ENCODE peak calls at places on chromosome 17, in four cellular contexts. I, N, G and B are unnamed samples.
A peak's percentile ranks its signal among the peaks of the same experiment; 100 is the strongest.

GRCh38 chr17:9924735-9925191 is 19.7 kb upstream of the RCVRN start:
- DNase-seq in I (peak; percentile 66), N (peak; percentile 43), G (peak; percentile 48), B (no peak)

GRCh38 chr17:78774956-78775571 is 7.0 kb downstream of the CYTH1 start:
- DNase-seq in I (no peak), N (no peak), G (no peak), B (no peak)

GRCh38 chr17:47953945-47954344 is 3.7 kb downstream of the PRR15L start:
- DNase-seq in I (no peak), N (no peak), G (no peak), B (no peak)

GRCh38 chr17:17994271-17994670 is 21.6 kb downstream of the DRC3 start:
- DNase-seq in I (peak; percentile 56), N (no peak), G (no peak), B (peak; percentile 81)

GRCh38 chr17:49193513-49194296 is 16.7 kb downstream of the GNGT2 start:
- DNase-seq in I (no peak), N (peak; percentile 64), G (peak; percentile 98), B (peak; percentile 49)

GRCh38 chr17:51142597-51142996 is 10.8 kb upstream of the NME1 start:
- DNase-seq in I (no peak), N (no peak), G (no peak), B (no peak)

GRCh38 chr17:71516149-71516548 is 604.7 kb upstream of the SOX9 start:
- DNase-seq in I (no peak), G (no peak), N (no peak), B (no peak)

GRCh38 chr17:66533572-66533971 is 231.2 kb downstream of the PRKCA start:
- DNase-seq in N (no peak), I (no peak), G (no peak), B (peak; percentile 50)

GRCh38 chr17:79625706-79626105 is 14.9 kb upstream of the RBFOX3 start:
- DNase-seq in G (no peak), N (no peak), I (no peak), B (peak; percentile 2)

GRCh38 chr17:40311575-40311974 is 2.6 kb downstream of the RARA start:
- DNase-seq in G (no peak), N (no peak), I (no peak), B (peak; percentile 1)

GRCh38 chr17:63665527-63666214 is 34.3 kb downstream of the LIMD2 start:
- DNase-seq in G (peak; percentile 27), I (no peak), N (no peak), B (no peak)

GRCh38 chr17:73765824-73766563 is 121.7 kb upstream of the SDK2 start:
- DNase-seq in N (no peak), G (no peak), I (no peak), B (no peak)

GRCh38 chr17:74860229-74860998 is 729 bp upstream of the GRIN2C start:
- DNase-seq in I (no peak), G (no peak), N (no peak), B (no peak)

GRCh38 chr17:21345236-21345635 is 30.9 kb upstream of the KCNJ12 start:
- DNase-seq in I (no peak), G (no peak), N (no peak), B (no peak)

GRCh38 chr17:1455291-1455747 is 713 bp downstream of the CRK start:
- DNase-seq in G (no peak), I (peak; percentile 62), N (peak; percentile 59), B (peak; percentile 65)

GRCh38 chr17:63596856-63597557 is 3.7 kb upstream of the TACO1 start:
- DNase-seq in G (no peak), I (no peak), N (no peak), B (no peak)

GRCh38 chr17:34067009-34067408 is 188.1 kb upstream of the CCL2 start:
- DNase-seq in I (no peak), N (no peak), G (no peak), B (no peak)

GRCh38 chr17:57940653-57941329 is 14.4 kb downstream of the CUEDC1 start:
- DNase-seq in G (peak; percentile 27), N (no peak), I (no peak), B (no peak)

GRCh38 chr17:57985675-57985974 is 2.4 kb downstream of the VEZF1 start:
- DNase-seq in I (no peak), N (no peak), G (no peak), B (no peak)

GRCh38 chr17:82118815-82119380 is 20.9 kb upstream of the FASN start:
- DNase-seq in N (peak; percentile 47), G (no peak), I (peak; percentile 71), B (no peak)

GRCh38 chr17:75271233-75271954 is 363 bp upstream of the MIF4GD start:
- DNase-seq in N (peak; percentile 93), I (peak; percentile 58), G (no peak), B (peak; percentile 78)

GRCh38 chr17:43211480-43212402 is at the start of gene TMEM106A:
- DNase-seq in N (no peak), G (peak; percentile 59), I (peak; percentile 75), B (peak; percentile 75)

GRCh38 chr17:78366109-78366848 is 6.4 kb upstream of the SOCS3 start:
- DNase-seq in I (no peak), G (no peak), N (no peak), B (peak; percentile 40)

GRCh38 chr17:33342025-33342424 is 48.9 kb upstream of the ASIC2 start:
- DNase-seq in G (no peak), N (no peak), I (no peak), B (no peak)

GRCh38 chr17:50634123-50634914 is at the start of gene ABCC3:
- DNase-seq in I (peak; percentile 56), N (no peak), G (no peak), B (peak; percentile 37)

GRCh38 chr17:31269597-31269996 is 27.4 kb downstream of the OMG start:
- DNase-seq in G (no peak), N (no peak), I (peak; percentile 64), B (no peak)

GRCh38 chr17:32142857-32143524 is 689 bp downstream of the RHOT1 start:
- DNase-seq in G (no peak), I (peak; percentile 49), N (peak; percentile 84), B (peak; percentile 74)

GRCh38 chr17:29019475-29020181 is 13.8 kb upstream of the SEZ6 start:
- DNase-seq in G (no peak), N (peak; percentile 32), I (no peak), B (peak; percentile 72)

GRCh38 chr17:17855976-17856375 is 19.2 kb upstream of the SREBF1 start:
- DNase-seq in N (no peak), I (no peak), G (no peak), B (no peak)

GRCh38 chr17:44159519-44160210 is 10.8 kb upstream of the ASB16 start:
- DNase-seq in N (peak; percentile 45), G (no peak), I (no peak), B (no peak)

GRCh38 chr17:7060165-7060890 is 16.4 kb upstream of the SLC16A11 start:
- DNase-seq in I (peak; percentile 59), G (no peak), N (peak; percentile 44), B (no peak)

GRCh38 chr17:37708616-37709212 is 36.1 kb downstream of the HNF1B start:
- DNase-seq in G (no peak), N (no peak), I (peak; percentile 97), B (no peak)

GRCh38 chr17:31596382-31597323 is 205.2 kb downstream of the RAB11FIP4 start:
- DNase-seq in I (peak; percentile 44), G (peak; percentile 70), N (no peak), B (no peak)

GRCh38 chr17:82907797-82908261 is 68.0 kb upstream of the ZNF750 start:
- DNase-seq in N (no peak), I (no peak), G (no peak), B (no peak)

GRCh38 chr17:10025976-10026785 is 121.1 kb upstream of the RCVRN start:
- DNase-seq in I (no peak), N (no peak), G (no peak), B (no peak)

GRCh38 chr17:70924776-70925175 is 755.4 kb downstream of the KCNJ2 start:
- DNase-seq in G (no peak), I (no peak), N (no peak), B (no peak)

GRCh38 chr17:60165976-60166375 is 16.2 kb downstream of the CA4 start:
- DNase-seq in N (no peak), I (no peak), G (no peak), B (no peak)

GRCh38 chr17:57004944-57005579 is 27.1 kb downstream of the SCPEP1 start:
- DNase-seq in N (peak; percentile 34), G (peak; percentile 71), I (no peak), B (no peak)

GRCh38 chr17:76969598-76970172 is 101.5 kb downstream of the MGAT5B start:
- DNase-seq in N (no peak), G (no peak), I (no peak), B (peak; percentile 75)
- TF ChIP-seq TCF7 in N (no peak), G (no peak), I (no peak), B (no peak)

GRCh38 chr17:35486920-35487727 is 38.6 kb upstream of the SLFN13 start:
- DNase-seq in N (no peak), G (peak; percentile 23), I (no peak), B (no peak)
- TF ChIP-seq SP1 in N (no peak), G (no peak), I (no peak), B (no peak)

GRCh38 chr17:41785876-41786226 is 660 bp downstream of the JUP start:
- DNase-seq in I (no peak), N (peak; percentile 67), G (no peak), B (peak; percentile 63)
- TF ChIP-seq TCF7 in I (no peak), N (no peak), G (no peak), B (no peak)

GRCh38 chr17:16480995-16481394 is 11.0 kb downstream of the LRRC75A start:
- DNase-seq in I (no peak), N (no peak), G (no peak), B (no peak)

GRCh38 chr17:16477255-16477654 is 14.7 kb downstream of the LRRC75A start:
- DNase-seq in I (peak; percentile 38), N (no peak), G (no peak), B (no peak)

GRCh38 chr17:16477666-16478065 is 14.3 kb downstream of the LRRC75A start:
- DNase-seq in I (no peak), N (no peak), G (no peak), B (no peak)

GRCh38 chr17:16479264-16479663 is 12.7 kb downstream of the LRRC75A start:
- DNase-seq in G (no peak), N (no peak), I (no peak), B (no peak)

DNA sequence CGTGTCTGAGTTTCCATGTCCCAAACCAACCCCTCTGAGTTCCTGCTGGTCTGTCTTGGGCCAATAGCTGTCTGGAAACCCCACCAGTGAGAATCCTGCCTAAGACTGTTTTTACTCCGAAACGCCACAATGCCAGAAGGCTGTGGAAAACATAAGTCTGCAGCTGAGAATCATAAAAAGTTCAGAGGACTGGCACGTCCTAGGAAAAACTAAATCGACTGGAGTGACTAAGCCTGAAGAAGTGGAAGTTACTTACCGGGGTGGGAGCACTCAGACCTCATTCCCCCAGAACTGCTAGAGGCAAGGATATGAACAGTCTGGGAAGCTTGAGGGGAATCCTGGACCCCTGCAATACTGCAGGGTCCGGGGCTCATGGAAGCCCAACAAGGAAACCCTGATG is 13.3 kb downstream of the LRRC75A start:
- DNase-seq in G (no peak), N (no peak), I (no peak), B (no peak)
- TF ChIP-seq SP1 in G (no peak), N (no peak), I (no peak), B (no peak)